ENCODE peak calls at places on chromosomes 4 and X, in five cellular contexts. One of them, this sample, is unnamed.
A peak's percentile ranks its signal among the peaks of the same experiment; 100 is the strongest.

GRCh38 chr4:152266831-152267480 is 268.9 kb downstream of the FBXW7 start:
- DNase-seq in SK-N-SH: no peak
- DNase-seq in HL-60: no peak
- DNase-seq in sigmoid colon: no peak
- DNase-seq in progenitor cell of endocrine pancreas: no peak
- DNase-seq in this sample: no peak

GRCh38 chr4:73816814-73817213 is 19.7 kb upstream of the CXCL6 start:
- DNase-seq in progenitor cell of endocrine pancreas: no peak
- DNase-seq in sigmoid colon: no peak
- DNase-seq in HL-60: no peak
- DNase-seq in SK-N-SH: no peak
- DNase-seq in this sample: no peak

GRCh38 chrX:41167888-41168287 is 82.6 kb downstream of the USP9X start:
- DNase-seq in sigmoid colon: no peak
- DNase-seq in progenitor cell of endocrine pancreas: no peak
- DNase-seq in SK-N-SH: no peak
- DNase-seq in HL-60: no peak
- DNase-seq in this sample: no peak

GRCh38 chr4:123356914-123357313 is 39.7 kb upstream of the SPRY1 start:
- DNase-seq in HL-60: no peak
- DNase-seq in sigmoid colon: no peak
- DNase-seq in progenitor cell of endocrine pancreas: no peak
- DNase-seq in SK-N-SH: no peak
- DNase-seq in this sample: no peak

GRCh38 chr4:102783006-102783405 is 22.2 kb upstream of the MANBA start:
- DNase-seq in sigmoid colon: no peak
- DNase-seq in HL-60: no peak
- DNase-seq in progenitor cell of endocrine pancreas: no peak
- DNase-seq in SK-N-SH: no peak
- DNase-seq in this sample: no peak

GRCh38 chr4:95107635-95108034 is 349.9 kb downstream of the BMPR1B start:
- DNase-seq in SK-N-SH: no peak
- DNase-seq in progenitor cell of endocrine pancreas: no peak
- DNase-seq in HL-60: no peak
- DNase-seq in sigmoid colon: no peak
- DNase-seq in this sample: no peak

GRCh38 chr4:78428996-78429395 is 122.6 kb upstream of the ANXA3 start:
- DNase-seq in progenitor cell of endocrine pancreas: no peak
- DNase-seq in SK-N-SH: no peak
- DNase-seq in HL-60: no peak
- DNase-seq in sigmoid colon: no peak
- DNase-seq in this sample: no peak

GRCh38 chr4:41129128-41129754 is 85.1 kb downstream of the APBB2 start:
- DNase-seq in progenitor cell of endocrine pancreas: no peak
- DNase-seq in HL-60: no peak
- DNase-seq in sigmoid colon: no peak
- DNase-seq in SK-N-SH: no peak
- DNase-seq in this sample: no peak

GRCh38 chr4:106238819-106239420 is 77.1 kb downstream of the TBCK start:
- DNase-seq in progenitor cell of endocrine pancreas: no peak
- DNase-seq in HL-60: no peak
- DNase-seq in SK-N-SH: peak; percentile 21
- DNase-seq in sigmoid colon: no peak
- DNase-seq in this sample: no peak

GRCh38 chrX:54776987-54777672 is 20.9 kb downstream of the ITIH6 start:
- DNase-seq in progenitor cell of endocrine pancreas: no peak
- DNase-seq in SK-N-SH: no peak
- DNase-seq in HL-60: no peak
- DNase-seq in sigmoid colon: no peak
- DNase-seq in this sample: no peak

GRCh38 chr4:157514711-157515110 is 294.2 kb downstream of the GRIA2 start:
- DNase-seq in progenitor cell of endocrine pancreas: no peak
- DNase-seq in sigmoid colon: no peak
- DNase-seq in SK-N-SH: peak; percentile 20
- DNase-seq in HL-60: no peak
- DNase-seq in this sample: no peak

GRCh38 chr4:128608006-128608405 is 201.5 kb upstream of the JADE1 start:
- DNase-seq in sigmoid colon: no peak
- DNase-seq in HL-60: no peak
- DNase-seq in progenitor cell of endocrine pancreas: no peak
- DNase-seq in SK-N-SH: no peak
- DNase-seq in this sample: no peak
- TF ChIP-seq CTCF in sigmoid colon: no peak
- TF ChIP-seq CTCF in HL-60: no peak
- TF ChIP-seq CTCF in progenitor cell of endocrine pancreas: no peak
- TF ChIP-seq CTCF in SK-N-SH: no peak
- TF ChIP-seq CTCF in this sample: no peak

GRCh38 chrX:66015152-66015827 is 24.6 kb downstream of the VSIG4 start:
- DNase-seq in HL-60: peak; percentile 83
- DNase-seq in sigmoid colon: no peak
- DNase-seq in progenitor cell of endocrine pancreas: no peak
- DNase-seq in SK-N-SH: no peak
- DNase-seq in this sample: no peak

GRCh38 chrX:66015906-66016689 is 23.8 kb downstream of the VSIG4 start:
- DNase-seq in progenitor cell of endocrine pancreas: no peak
- DNase-seq in SK-N-SH: no peak
- DNase-seq in sigmoid colon: no peak
- DNase-seq in HL-60: no peak
- DNase-seq in this sample: no peak

GRCh38 chrX:66018585-66019309 is 21.1 kb downstream of the VSIG4 start:
- DNase-seq in sigmoid colon: no peak
- DNase-seq in progenitor cell of endocrine pancreas: no peak
- DNase-seq in HL-60: no peak
- DNase-seq in SK-N-SH: no peak
- DNase-seq in this sample: no peak

GRCh38 chrX:66017659-66018170 is 22.2 kb downstream of the VSIG4 start:
- DNase-seq in progenitor cell of endocrine pancreas: no peak
- DNase-seq in SK-N-SH: no peak
- DNase-seq in HL-60: no peak
- DNase-seq in sigmoid colon: no peak
- DNase-seq in this sample: no peak

DNA sequence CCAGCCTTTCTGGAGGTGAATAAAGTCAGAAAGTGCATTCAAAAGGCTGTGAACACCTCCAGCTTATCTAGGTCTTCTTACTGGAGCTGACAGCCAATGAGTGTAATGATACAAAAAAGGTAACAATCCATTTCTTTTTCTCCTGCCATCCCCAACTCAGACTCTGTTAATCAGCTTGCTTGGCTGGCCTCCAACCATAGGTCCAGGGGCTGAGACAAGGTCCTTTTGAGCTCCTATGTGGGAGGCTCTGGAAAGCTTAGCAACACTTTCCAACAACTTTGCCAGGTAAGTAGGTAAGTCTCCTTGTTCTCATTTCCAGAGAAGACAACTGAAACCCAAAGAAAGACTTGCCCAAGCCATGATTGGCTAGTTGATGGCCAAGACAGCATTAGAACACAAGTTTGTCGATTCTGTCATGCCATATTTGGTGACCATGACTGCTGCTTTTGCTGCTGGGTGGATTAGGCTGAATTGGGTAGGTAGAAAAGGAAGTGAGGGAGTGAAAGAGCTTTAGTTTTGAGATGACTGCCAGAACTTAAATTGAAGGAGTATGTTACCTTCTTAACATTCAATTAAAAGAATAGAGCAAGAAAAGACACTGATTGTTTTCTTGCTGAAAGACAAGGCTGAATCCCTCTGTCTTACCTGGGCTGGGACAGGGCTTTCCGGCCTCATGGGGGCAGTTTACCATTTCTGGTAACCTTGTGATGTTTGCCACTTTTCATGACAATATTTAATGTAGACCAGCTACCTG is 22.8 kb downstream of the VSIG4 start:
- DNase-seq in progenitor cell of endocrine pancreas: no peak
- DNase-seq in SK-N-SH: no peak
- DNase-seq in sigmoid colon: no peak
- DNase-seq in HL-60: no peak
- DNase-seq in this sample: no peak
- TF ChIP-seq CTCF in progenitor cell of endocrine pancreas: no peak
- TF ChIP-seq CTCF in SK-N-SH: no peak
- TF ChIP-seq CTCF in sigmoid colon: no peak
- TF ChIP-seq CTCF in HL-60: no peak
- TF ChIP-seq CTCF in this sample: no peak

DNA sequence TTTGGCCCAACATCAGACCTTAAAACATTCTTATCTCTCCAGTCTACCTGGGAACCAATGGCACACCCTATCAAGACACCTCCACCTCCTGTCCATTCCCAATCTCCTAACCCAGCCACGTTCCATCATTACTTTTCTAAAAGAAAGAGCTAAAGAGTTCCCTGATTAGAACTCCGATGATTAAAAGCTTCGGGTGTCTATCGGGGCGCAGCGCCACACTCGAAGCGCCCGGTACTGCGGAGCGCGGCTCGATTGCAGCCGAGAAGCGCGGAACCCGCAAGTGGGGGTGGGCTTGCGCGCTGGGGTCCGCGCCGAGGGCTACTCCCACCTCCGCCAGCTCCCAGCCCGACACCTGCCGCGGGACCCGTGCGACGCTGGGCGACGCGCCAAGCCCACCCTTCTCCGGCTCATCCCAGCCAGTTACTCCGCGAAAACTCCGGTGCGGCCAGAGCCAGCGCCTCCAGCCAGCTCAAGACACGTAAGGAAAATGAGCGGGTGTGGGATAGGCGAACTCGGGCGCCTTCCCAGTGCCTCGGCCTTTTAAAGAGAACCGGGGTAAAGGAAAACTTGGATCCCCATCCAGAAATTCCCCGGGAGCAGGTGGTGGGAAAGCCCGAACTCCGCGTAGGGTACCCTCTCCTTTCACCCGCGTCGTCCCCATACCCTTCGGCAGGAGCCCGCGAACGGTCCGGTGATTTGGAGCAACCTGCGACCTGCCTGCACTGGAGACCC is 601 bp downstream of the NPY1R start:
- DNase-seq in HL-60: no peak
- DNase-seq in SK-N-SH: peak; percentile 36
- DNase-seq in sigmoid colon: no peak
- DNase-seq in progenitor cell of endocrine pancreas: peak; percentile 38
- DNase-seq in this sample: no peak
- TF ChIP-seq CTCF in HL-60: no peak
- TF ChIP-seq CTCF in SK-N-SH: no peak
- TF ChIP-seq CTCF in sigmoid colon: no peak
- TF ChIP-seq CTCF in progenitor cell of endocrine pancreas: peak; percentile 46
- TF ChIP-seq CTCF in this sample: no peak

GRCh38 chr4:128287159-128287870 is at the start of gene PGRMC2:
- DNase-seq in progenitor cell of endocrine pancreas: peak; percentile 25
- DNase-seq in sigmoid colon: peak; percentile 70
- DNase-seq in HL-60: no peak
- DNase-seq in SK-N-SH: peak; percentile 61
- DNase-seq in this sample: peak; percentile 77

GRCh38 chr4:128289523-128290158 is 2.0 kb upstream of the PGRMC2 start:
- DNase-seq in HL-60: no peak
- DNase-seq in sigmoid colon: no peak
- DNase-seq in progenitor cell of endocrine pancreas: no peak
- DNase-seq in SK-N-SH: no peak
- DNase-seq in this sample: no peak

GRCh38 chr4:128286474-128287158 is 997 bp downstream of the PGRMC2 start:
- DNase-seq in SK-N-SH: peak; percentile 29
- DNase-seq in HL-60: peak; percentile 31
- DNase-seq in sigmoid colon: no peak
- DNase-seq in progenitor cell of endocrine pancreas: no peak
- DNase-seq in this sample: no peak

GRCh38 chr4:128288689-128289106 is 1.1 kb upstream of the PGRMC2 start:
- DNase-seq in SK-N-SH: no peak
- DNase-seq in progenitor cell of endocrine pancreas: no peak
- DNase-seq in sigmoid colon: no peak
- DNase-seq in HL-60: no peak
- DNase-seq in this sample: no peak

DNA sequence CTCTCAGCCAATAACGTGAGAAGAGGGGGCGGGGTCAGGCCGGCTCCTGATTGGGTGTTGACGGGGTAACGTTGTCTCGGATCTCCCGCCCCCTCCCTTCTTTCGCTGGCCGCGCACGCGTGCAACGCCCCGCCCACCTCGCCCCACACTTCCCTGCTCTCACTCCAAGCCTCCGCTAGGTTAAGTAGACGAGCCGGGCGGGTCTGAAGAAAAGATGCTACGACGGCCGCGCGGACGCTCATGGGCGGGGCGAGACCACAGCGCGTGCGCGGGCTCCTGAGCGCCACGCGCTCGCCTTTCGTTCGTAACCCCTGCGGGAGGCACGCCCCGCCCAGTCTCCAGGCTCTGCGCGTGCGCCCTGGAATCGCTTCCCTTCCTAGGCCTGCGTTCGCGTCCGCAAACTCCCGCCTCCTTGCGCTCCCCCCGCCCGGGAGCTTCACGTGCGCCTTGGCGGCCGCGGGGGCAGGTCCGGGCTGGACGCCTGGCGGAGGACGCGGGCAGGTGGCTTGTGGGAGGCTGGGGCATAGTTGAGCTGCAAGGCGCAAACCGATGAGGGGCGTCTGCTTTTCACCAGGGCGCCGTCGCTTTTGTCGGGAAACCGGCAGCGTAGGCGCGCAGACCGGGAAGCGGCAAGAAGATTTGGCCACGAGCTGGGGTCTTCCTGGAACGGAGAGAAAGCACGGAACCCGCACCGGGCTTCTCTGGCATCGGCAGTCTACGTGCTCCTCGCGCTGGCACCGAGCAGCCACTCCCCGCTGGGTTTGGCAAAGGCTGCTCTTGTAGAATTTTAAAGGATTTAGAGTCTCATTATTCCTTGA is 467 bp upstream of the PGRMC2 start:
- DNase-seq in sigmoid colon: peak; percentile 100
- DNase-seq in SK-N-SH: peak; percentile 99
- DNase-seq in HL-60: peak; percentile 97
- DNase-seq in progenitor cell of endocrine pancreas: peak; percentile 98
- DNase-seq in this sample: peak; percentile 99
- TF ChIP-seq CTCF in sigmoid colon: no peak
- TF ChIP-seq CTCF in SK-N-SH: peak; percentile 29
- TF ChIP-seq CTCF in HL-60: no peak
- TF ChIP-seq CTCF in progenitor cell of endocrine pancreas: peak; percentile 49
- TF ChIP-seq CTCF in this sample: no peak

GRCh38 chr4:38235338-38235737 is 275.1 kb downstream of the PTTG2 start:
- DNase-seq in sigmoid colon: peak; percentile 72
- DNase-seq in progenitor cell of endocrine pancreas: no peak
- DNase-seq in SK-N-SH: no peak
- DNase-seq in HL-60: no peak
- DNase-seq in this sample: no peak

GRCh38 chr4:38236503-38236902 is 276.3 kb downstream of the PTTG2 start:
- DNase-seq in HL-60: no peak
- DNase-seq in progenitor cell of endocrine pancreas: no peak
- DNase-seq in SK-N-SH: no peak
- DNase-seq in sigmoid colon: no peak
- DNase-seq in this sample: no peak

GRCh38 chr4:38236003-38236402 is 275.8 kb downstream of the PTTG2 start:
- DNase-seq in SK-N-SH: no peak
- DNase-seq in progenitor cell of endocrine pancreas: no peak
- DNase-seq in sigmoid colon: no peak
- DNase-seq in HL-60: no peak
- DNase-seq in this sample: no peak

GRCh38 chr4:38233727-38234478 is 273.7 kb downstream of the PTTG2 start:
- DNase-seq in progenitor cell of endocrine pancreas: no peak
- DNase-seq in HL-60: peak; percentile 26
- DNase-seq in sigmoid colon: no peak
- DNase-seq in SK-N-SH: no peak
- DNase-seq in this sample: no peak

GRCh38 chr4:38237139-38237538 is 276.9 kb downstream of the PTTG2 start:
- DNase-seq in progenitor cell of endocrine pancreas: no peak
- DNase-seq in sigmoid colon: no peak
- DNase-seq in HL-60: no peak
- DNase-seq in SK-N-SH: no peak
- DNase-seq in this sample: no peak
- TF ChIP-seq CTCF in progenitor cell of endocrine pancreas: no peak
- TF ChIP-seq CTCF in sigmoid colon: no peak
- TF ChIP-seq CTCF in HL-60: no peak
- TF ChIP-seq CTCF in SK-N-SH: no peak
- TF ChIP-seq CTCF in this sample: no peak